ENCODE peak calls at places on chromosomes 6 and 20, in ten cellular contexts. S, K, N, F, M, D, R, Z, L and B are unnamed samples.

GRCh38 chr20:51523276-51524013 is 19.1 kb downstream of the NFATC2 start:
- DNase-seq in S (no peak), K (no peak), N (no peak), F (no peak), M (no peak), D (no peak), R (no peak), Z (no peak), L (no peak), B (no peak)

GRCh38 chr6:42751055-42751454 is 5.2 kb upstream of the TBCC start:
- DNase-seq in S (no peak), K (no peak), N (no peak), F (no peak), M (no peak), D (no peak), R (no peak), Z (no peak), L (no peak), B (no peak)

GRCh38 chr6:38214159-38214558 is 394.6 kb downstream of the ZFAND3 start:
- DNase-seq in S (no peak), K (no peak), N (no peak), F (no peak), M (peak; percentile 55), D (no peak), R (no peak), Z (no peak), L (no peak), B (no peak)

GRCh38 chr20:13883425-13883824 is 98.6 kb downstream of the NDUFAF5 start:
- DNase-seq in S (no peak), K (no peak), N (no peak), F (no peak), M (no peak), D (no peak), R (no peak), Z (no peak), L (no peak), B (no peak)

GRCh38 chr20:6768228-6769185 is 1.0 kb downstream of the BMP2 start:
- DNase-seq in S (no peak), K (no peak), N (peak; percentile 27), F (peak; percentile 38), M (peak; percentile 51), D (no peak), R (no peak), Z (no peak), L (peak; percentile 46), B (peak; percentile 13)

GRCh38 chr6:48290595-48290994 is 179.6 kb upstream of the PTCHD4 start:
- DNase-seq in S (no peak), K (no peak), N (no peak), F (no peak), M (no peak), D (no peak), R (no peak), Z (no peak), L (no peak), B (no peak)

GRCh38 chr20:20711413-20711812 is 1.0 kb downstream of the RALGAPA2 start:
- DNase-seq in S (no peak), K (no peak), N (peak; percentile 38), F (no peak), M (no peak), D (no peak), R (no peak), Z (no peak), L (no peak), B (no peak)

GRCh38 chr20:19620471-19620870 is 137.6 kb upstream of the RIN2 start:
- DNase-seq in S (no peak), K (no peak), N (no peak), F (no peak), M (no peak), D (no peak), R (no peak), Z (no peak), L (no peak), B (no peak)

GRCh38 chr6:48664850-48665249 is 553.9 kb upstream of the PTCHD4 start:
- DNase-seq in S (peak; percentile 16), K (no peak), N (no peak), F (peak; percentile 86), M (no peak), D (no peak), R (no peak), Z (no peak), L (peak; percentile 77), B (no peak)

GRCh38 chr6:105178110-105178509 is 1.7 kb downstream of the POPDC3 start:
- DNase-seq in S (no peak), K (no peak), N (no peak), F (peak; percentile 91), M (no peak), D (no peak), R (no peak), Z (no peak), L (peak; percentile 85), B (no peak)

GRCh38 chr6:163711615-163712568 is 297.4 kb downstream of the QKI start:
- DNase-seq in S (no peak), K (no peak), N (peak; percentile 64), F (no peak), M (no peak), D (no peak), R (no peak), Z (peak; percentile 33), L (no peak), B (no peak)

GRCh38 chr6:145863988-145864616 is 49.5 kb upstream of the FBXO30 start:
- DNase-seq in S (no peak), K (no peak), N (no peak), F (no peak), M (no peak), D (no peak), R (no peak), Z (peak; percentile 73), L (no peak), B (no peak)

GRCh38 chr20:20712004-20712473 is 405 bp downstream of the RALGAPA2 start:
- DNase-seq in S (no peak), K (no peak), N (peak; percentile 46), F (no peak), M (peak; percentile 64), D (peak; percentile 5), R (no peak), Z (no peak), L (no peak), B (peak; percentile 23)

GRCh38 chr6:47042238-47042843 is at the start of gene ADGRF1:
- DNase-seq in S (no peak), K (no peak), N (peak; percentile 21), F (peak; percentile 10), M (no peak), D (no peak), R (no peak), Z (no peak), L (no peak), B (no peak)

GRCh38 chr6:493840-494239 is 102.3 kb downstream of the IRF4 start:
- DNase-seq in S (no peak), K (no peak), N (no peak), F (no peak), M (no peak), D (no peak), R (no peak), Z (no peak), L (no peak), B (no peak)

GRCh38 chr6:53671111-53671510 is 5.6 kb upstream of the KLHL31 start:
- DNase-seq in S (no peak), K (no peak), N (no peak), F (peak; percentile 79), M (no peak), D (no peak), R (no peak), Z (no peak), L (peak; percentile 59), B (no peak)

GRCh38 chr6:19413323-19413722 is 423.8 kb upstream of the ID4 start:
- DNase-seq in S (no peak), K (no peak), N (no peak), F (peak; percentile 78), M (no peak), D (no peak), R (no peak), Z (no peak), L (peak; percentile 60), B (no peak)

GRCh38 chr20:52923123-52923543 is 49.0 kb upstream of the TSHZ2 start:
- DNase-seq in S (no peak), K (no peak), N (no peak), F (peak; percentile 100), M (no peak), D (no peak), R (no peak), Z (no peak), L (peak; percentile 94), B (no peak)

GRCh38 chr20:1474817-1475603 is 8.4 kb upstream of the NSFL1C start:
- DNase-seq in S (no peak), K (no peak), N (no peak), F (no peak), M (no peak), D (no peak), R (no peak), Z (no peak), L (no peak), B (no peak)

GRCh38 chr20:50301165-50301564 is 110.5 kb downstream of the CEBPB start:
- DNase-seq in S (no peak), K (no peak), N (no peak), F (no peak), M (no peak), D (no peak), R (no peak), Z (no peak), L (no peak), B (no peak)

GRCh38 chr6:57141451-57142177 is 30.5 kb upstream of the BAG2 start:
- DNase-seq in S (no peak), K (no peak), N (no peak), F (no peak), M (no peak), D (no peak), R (no peak), Z (no peak), L (no peak), B (no peak)

GRCh38 chr6:42251500-42251899 is 33.8 kb upstream of the MRPS10 start:
- DNase-seq in S (no peak), K (no peak), N (no peak), F (peak; percentile 63), M (no peak), D (no peak), R (no peak), Z (no peak), L (peak; percentile 23), B (no peak)

GRCh38 chr6:41536884-41537347 is 9.3 kb upstream of the FOXP4 start:
- DNase-seq in S (no peak), K (no peak), N (peak; percentile 82), F (no peak), M (peak; percentile 86), D (no peak), R (no peak), Z (no peak), L (no peak), B (no peak)

GRCh38 chr20:63457737-63458136 is 14.7 kb downstream of the KCNQ2 start:
- DNase-seq in S (no peak), K (peak; percentile 19), N (no peak), F (no peak), M (no peak), D (no peak), R (no peak), Z (no peak), L (no peak), B (no peak)

GRCh38 chr6:131167773-131168172 is 32.5 kb downstream of the AKAP7 start:
- DNase-seq in S (no peak), K (no peak), N (no peak), F (no peak), M (no peak), D (no peak), R (no peak), Z (no peak), L (peak; percentile 9), B (no peak)

GRCh38 chr20:5748246-5748645 is 2.0 kb upstream of the SHLD1 start:
- DNase-seq in S (no peak), K (no peak), N (peak; percentile 35), F (no peak), M (no peak), D (no peak), R (no peak), Z (no peak), L (no peak), B (no peak)

GRCh38 chr20:10328897-10329255 is 105.1 kb downstream of the MKKS start:
- DNase-seq in S (no peak), K (no peak), N (no peak), F (no peak), M (no peak), D (no peak), R (no peak), Z (no peak), L (no peak), B (no peak)

GRCh38 chr20:33629533-33629932 is 32.6 kb upstream of the C20orf144 start:
- DNase-seq in S (no peak), K (no peak), N (no peak), F (no peak), M (no peak), D (no peak), R (no peak), Z (no peak), L (no peak), B (no peak)